ENCODE peak calls at places on chromosomes 4 and X, in eight cellular contexts. W is ascending aorta, L is HCT116, O is upper lobe of right lung, C is pancreas, I is AG04450, T is adrenal gland, F is right lobe of liver. R is an unnamed sample. For H3K9me3, the result is how much of the 10 kb centered on the place peaks cover.

GRCh38 chr4:7654550-7655266 is 220.0 kb upstream of the PSAPL1 start:
- DNase-seq in I (no peak), W (no peak), O (no peak), F (no peak), T (no peak), C (no peak), L (no peak), R (no peak)

GRCh38 chr4:117801756-117802155 is 232.5 kb upstream of the NDST3 start:
- DNase-seq in T (no peak), I (no peak), O (no peak), F (no peak), C (no peak), W (no peak), L (no peak), R (no peak)

GRCh38 chrX:46327229-46328081 is 217.8 kb downstream of the ZNF674 start:
- DNase-seq in I (no peak), W (no peak), L (peak), T (peak), C (no peak), O (peak), F (peak), R (peak)

GRCh38 chr4:180664766-180665368 is 1578.3 kb upstream of the TENM3 start:
- DNase-seq in L (peak), C (no peak), I (peak), W (no peak), O (no peak), T (peak), F (peak), R (peak)

GRCh38 chrX:96833333-96833732 is 50.4 kb upstream of the RPA4 start:
- DNase-seq in L (no peak), T (no peak), O (no peak), W (no peak), I (no peak), F (no peak), C (no peak), R (no peak)

GRCh38 chr4:6941796-6942195 is 32.2 kb downstream of the TBC1D14 start:
- DNase-seq in T (no peak), F (no peak), O (no peak), C (no peak), I (no peak), W (no peak), L (no peak), R (no peak)

GRCh38 chr4:128835498-128836222 is 26.2 kb downstream of the JADE1 start:
- DNase-seq in L (no peak), T (peak), W (no peak), F (peak), O (peak), I (no peak), C (peak), R (no peak)

GRCh38 chrX:55167124-55167523 is 53.0 kb upstream of the PAGE5 start:
- DNase-seq in C (no peak), L (peak), T (no peak), I (no peak), W (no peak), O (no peak), F (peak), R (no peak)

GRCh38 chr4:147928400-147928799 is 196.5 kb downstream of the ARHGAP10 start:
- DNase-seq in F (no peak), L (no peak), T (no peak), C (no peak), O (no peak), I (peak), W (no peak), R (no peak)

GRCh38 chr4:16677545-16677944 is 220.9 kb downstream of the LDB2 start:
- DNase-seq in W (no peak), O (no peak), F (no peak), L (no peak), I (no peak), C (no peak), T (no peak), R (no peak)

GRCh38 chr4:5656415-5656814 is 51.9 kb downstream of the EVC2 start:
- DNase-seq in F (no peak), O (no peak), L (no peak), C (no peak), T (no peak), W (no peak), I (no peak), R (no peak)

DNA sequence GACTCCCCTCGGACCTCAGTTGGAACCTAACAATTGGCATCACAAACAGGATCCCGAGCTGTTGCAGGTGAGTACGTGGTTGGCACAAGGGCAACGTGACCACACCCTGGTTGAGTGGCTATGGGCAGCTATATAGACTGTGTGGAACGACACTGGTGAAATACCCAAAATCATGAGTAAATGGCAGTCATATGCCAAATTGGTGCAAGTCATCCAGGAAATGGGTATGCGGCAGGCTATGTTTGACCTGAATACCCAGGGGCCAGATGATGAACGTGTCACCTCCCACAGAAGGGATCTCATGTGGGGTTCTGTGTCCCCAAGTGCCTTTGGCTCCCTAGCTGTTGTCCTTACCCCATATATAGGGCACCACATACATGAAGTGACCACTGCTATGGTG is 53.2 kb upstream of the CCDC149 start:
- DNase-seq in O (no peak), C (no peak), I (no peak), T (no peak), F (no peak), L (no peak), W (no peak), R (no peak)
- H3K9me3 ChIP-seq in O (under half), C (under half), I (under half), T (under half), F (under half), L (under half), W (under half), R (under half)

GRCh38 chr4:183106839-183107238 is 7.8 kb downstream of the WWC2 start:
- DNase-seq in I (no peak), T (no peak), O (no peak), L (no peak), W (no peak), F (no peak), C (no peak), R (no peak)
- TF ChIP-seq CTCF in I (peak), T (no peak), O (no peak), L (peak), W (no peak), F (no peak), C (no peak), R (no peak)

GRCh38 chr4:123588631-123589223 is 192.1 kb downstream of the SPRY1 start:
- DNase-seq in O (no peak), F (no peak), L (no peak), W (no peak), C (no peak), T (no peak), I (no peak), R (peak)
- H3K4me3 ChIP-seq in O (no peak), F (no peak), L (peak), W (no peak), C (no peak), T (no peak), I (no peak), R (no peak)

GRCh38 chr4:119191505-119191904 is 21.0 kb upstream of the USP53 start:
- DNase-seq in F (no peak), I (no peak), W (no peak), O (no peak), C (no peak), L (no peak), T (no peak), R (no peak)
- H3K9me3 ChIP-seq in F (under half), I (under half), W (under half), O (under half), C (under half), L (under half), T (under half), R (under half)

GRCh38 chr4:176150283-176150682 is 45.1 kb downstream of the SPATA4 start:
- DNase-seq in C (no peak), T (no peak), O (no peak), L (peak), I (no peak), F (no peak), W (no peak), R (no peak)
- TF ChIP-seq CTCF in C (no peak), T (peak), O (peak), L (peak), I (peak), F (peak), W (no peak), R (no peak)

R was measured in mucosa of descending colon.